ENCODE peak calls at places on chromosomes 1 and 21, in ten cellular contexts. F is GM23338, Y is HL-60, N is breast epithelium, M is SK-N-SH, G is transverse colon, D is suprapubic skin, H is spleen, U is stomach, K is HCT116. X is an unnamed sample.

GRCh38 chr1:18536943-18537342 is 56.2 kb downstream of the KLHDC7A start:
- DNase-seq in F (no peak), Y (no peak), N (no peak), M (no peak), G (no peak), D (peak), H (no peak), U (no peak), K (no peak), X (no peak)

GRCh38 chr1:33348676-33349080 is 27.8 kb upstream of the A3GALT2 start:
- DNase-seq in F (no peak), Y (no peak), N (no peak), M (peak), G (no peak), D (no peak), H (peak), U (no peak), K (no peak), X (peak)

GRCh38 chr1:5235355-5235899 is 581.0 kb downstream of the AJAP1 start:
- DNase-seq in F (no peak), Y (no peak), N (no peak), M (peak), G (no peak), D (no peak), H (no peak), U (no peak), K (no peak), X (no peak)

GRCh38 chr1:54486864-54487263 is 61.2 kb upstream of the ACOT11 start:
- DNase-seq in F (no peak), Y (no peak), N (no peak), M (no peak), G (peak), D (no peak), H (no peak), U (no peak), K (no peak), X (no peak)

GRCh38 chr1:156115514-156116374 is 1.2 kb downstream of the LMNA start:
- DNase-seq in F (peak), Y (no peak), N (peak), M (peak), G (peak), D (peak), H (no peak), U (peak), K (no peak), X (peak)

GRCh38 chr1:33641099-33641830 is 168.8 kb downstream of the ZSCAN20 start:
- DNase-seq in F (peak), Y (no peak), N (no peak), M (no peak), G (no peak), D (no peak), H (no peak), U (no peak), K (peak), X (no peak)

GRCh38 chr1:226882187-226882586 is 11.8 kb downstream of the PSEN2 start:
- DNase-seq in F (no peak), Y (no peak), N (no peak), M (no peak), G (no peak), D (no peak), H (peak), U (no peak), K (no peak), X (no peak)

GRCh38 chr1:114131526-114132220 is 22.0 kb downstream of the SYT6 start:
- DNase-seq in F (no peak), Y (no peak), N (no peak), M (no peak), G (no peak), D (no peak), H (peak), U (no peak), K (no peak), X (peak)

GRCh38 chr1:236465959-236466303 is 57.9 kb upstream of the LGALS8 start:
- DNase-seq in F (no peak), Y (no peak), N (no peak), M (no peak), G (no peak), D (no peak), H (no peak), U (no peak), K (no peak), X (no peak)

GRCh38 chr1:171267391-171267790 is 19.1 kb downstream of the FMO1 start:
- DNase-seq in F (no peak), Y (no peak), N (no peak), M (no peak), G (no peak), D (no peak), H (no peak), U (no peak), K (no peak), X (no peak)

GRCh38 chr1:14137411-14138134 is 437.6 kb downstream of the PRDM2 start:
- DNase-seq in F (no peak), Y (no peak), N (no peak), M (no peak), G (no peak), D (no peak), H (no peak), U (no peak), K (no peak), X (no peak)

GRCh38 chr1:225694151-225694603 is 41.3 kb upstream of the ENAH start:
- DNase-seq in F (no peak), Y (no peak), N (no peak), M (peak), G (no peak), D (no peak), H (no peak), U (peak), K (no peak), X (no peak)

GRCh38 chr1:160779662-160780397 is 16.1 kb upstream of the LY9 start:
- DNase-seq in F (peak), Y (peak), N (no peak), M (peak), G (peak), D (no peak), H (peak), U (no peak), K (peak), X (no peak)

GRCh38 chr1:231691618-231692259 is 65.1 kb downstream of the DISC1 start:
- DNase-seq in F (peak), Y (no peak), N (no peak), M (peak), G (no peak), D (no peak), H (no peak), U (no peak), K (peak), X (no peak)

DNA sequence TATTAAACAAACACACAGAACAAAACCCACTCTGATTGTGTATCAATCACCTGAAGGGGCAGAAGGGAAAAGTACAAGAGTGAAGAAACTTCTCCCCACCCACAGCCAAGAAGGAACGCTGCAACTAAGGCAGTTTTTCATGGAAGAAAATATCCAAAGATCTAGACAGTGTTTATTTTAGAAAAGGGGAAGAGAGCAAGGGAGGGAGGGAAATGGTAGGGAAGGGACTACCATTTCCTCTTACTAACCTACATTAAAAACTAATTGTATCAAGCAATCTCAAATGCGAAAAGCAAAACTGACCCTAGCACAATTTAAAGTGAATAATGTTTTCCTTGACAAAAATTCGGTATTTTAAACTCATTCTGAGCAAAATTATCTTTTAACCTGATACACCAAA is 3.5 kb downstream of the NRIP1 start:
- DNase-seq in F (no peak), Y (no peak), N (no peak), M (no peak), G (no peak), D (no peak), H (no peak), U (no peak), K (no peak), X (no peak)
- H3K4me3 ChIP-seq in F (peak), Y (no peak), N (peak), M (no peak), G (no peak), D (no peak), H (no peak), U (no peak), K (peak), X (no peak)

GRCh38 chr1:30525980-30526651 is 197.3 kb downstream of the MATN1 start:
- DNase-seq in F (no peak), Y (no peak), N (no peak), M (no peak), G (no peak), D (peak), H (peak), U (peak), K (peak), X (no peak)
- H3K27ac ChIP-seq in F (no peak), Y (no peak), N (no peak), M (no peak), G (no peak), D (no peak), H (peak), U (no peak), K (peak), X (no peak)

GRCh38 chr1:95829581-95829980 is 595.6 kb downstream of the RWDD3 start:
- DNase-seq in F (no peak), Y (no peak), N (no peak), M (no peak), G (no peak), D (no peak), H (no peak), U (no peak), K (no peak), X (no peak)
- TF ChIP-seq POLR2AphosphoS5 in F (no peak), Y (no peak), N (no peak), M (no peak), G (no peak), D (no peak), H (no peak), U (no peak), K (no peak), X (no peak)

GRCh38 chr1:1122078-1122811 is 6.4 kb upstream of the C1orf159 start:
- DNase-seq in F (peak), Y (peak), N (peak), M (peak), G (peak), D (no peak), H (peak), U (peak), K (peak), X (peak)
- H3K4me3 ChIP-seq in F (no peak), Y (no peak), N (peak), M (no peak), G (peak), D (peak), H (no peak), U (peak), K (peak), X (peak)

GRCh38 chr21:39456665-39457064 is 4.9 kb downstream of the SH3BGR start:
- DNase-seq in F (peak), Y (no peak), N (no peak), M (no peak), G (no peak), D (no peak), H (no peak), U (no peak), K (no peak), X (no peak)
- H3K27ac ChIP-seq in F (no peak), Y (no peak), N (no peak), M (no peak), G (no peak), D (no peak), H (no peak), U (no peak), K (no peak), X (no peak)

DNA sequence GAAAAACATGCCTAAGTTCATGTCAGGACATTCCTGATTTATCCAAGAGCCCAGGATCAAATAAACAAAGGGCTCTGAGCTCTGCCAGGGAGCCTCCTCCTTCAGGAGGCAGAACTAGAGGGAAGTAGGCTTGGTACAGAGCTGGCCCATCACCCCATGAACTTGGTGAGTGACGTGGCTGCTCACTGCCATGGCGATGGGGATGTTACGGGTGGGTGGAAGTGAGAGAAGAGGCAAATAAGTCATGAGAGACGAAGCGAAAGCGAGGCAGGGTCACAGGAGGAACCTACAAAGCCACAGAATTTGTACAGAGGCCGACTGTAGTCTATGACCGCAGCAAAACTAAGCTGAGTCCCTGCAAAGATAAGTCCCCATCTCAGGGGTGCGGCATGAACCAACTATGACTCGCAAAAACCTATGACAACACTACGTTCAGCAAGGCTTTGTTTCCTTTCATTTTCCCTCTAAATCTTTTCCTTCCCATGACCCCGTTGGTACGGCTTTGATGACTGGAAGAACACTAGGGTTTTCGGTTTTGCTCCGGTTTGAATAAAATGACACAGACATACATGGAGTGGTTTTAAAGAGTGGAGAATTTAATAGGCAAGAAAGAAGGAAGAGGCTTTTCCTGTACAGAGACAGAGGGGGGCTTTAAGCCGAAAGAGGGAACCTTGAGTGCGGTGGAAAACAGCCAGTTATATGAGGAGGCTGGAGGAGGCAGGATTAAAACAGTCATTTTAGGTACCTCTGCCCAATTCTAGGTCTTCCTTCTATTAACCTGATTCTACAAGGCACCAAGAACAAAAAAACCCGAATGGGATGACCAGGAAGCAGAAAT is 74.1 kb downstream of the CD46 start:
- DNase-seq in F (no peak), Y (peak), N (peak), M (no peak), G (peak), D (peak), H (peak), U (peak), K (no peak), X (peak)
- TF ChIP-seq POLR2AphosphoS5 in F (no peak), Y (peak), N (peak), M (no peak), G (peak), D (no peak), H (peak), U (peak), K (no peak), X (peak)

GRCh38 chr1:7902478-7903084 is 38.1 kb downstream of the TNFRSF9 start:
- DNase-seq in F (peak), Y (peak), N (no peak), M (peak), G (peak), D (no peak), H (peak), U (peak), K (peak), X (peak)
- H3K4me3 ChIP-seq in F (no peak), Y (no peak), N (peak), M (peak), G (no peak), D (no peak), H (no peak), U (peak), K (no peak), X (no peak)

X was measured in sigmoid colon.